ENCODE peak calls at places on chromosomes 13 and 19, in seven cellular contexts. V is brain microvascular endothelial cell, K is fibroblast of lung, L is H9, X is PC-3, D is heart left ventricle, H is breast epithelium. W is an unnamed sample.

GRCh38 chr13:36163303-36163702 is 32.1 kb upstream of the DCLK1 start:
- DNase-seq in X (no peak), D (no peak), L (no peak), H (no peak), V (no peak), K (no peak), W (no peak)

GRCh38 chr19:45767881-45768643 is 990 bp downstream of the SIX5 start:
- DNase-seq in L (peak; percentile 71), D (peak; percentile 74), V (peak; percentile 45), K (peak; percentile 69), X (peak; percentile 37), H (peak; percentile 74), W (peak; percentile 86)

GRCh38 chr13:97255515-97255999 is 33.4 kb downstream of the MBNL2 start:
- DNase-seq in K (peak; percentile 65), L (no peak), D (no peak), V (no peak), H (no peak), X (no peak), W (no peak)

GRCh38 chr19:28333909-28334308 is 879.0 kb downstream of the UQCRFS1 start:
- DNase-seq in D (no peak), K (no peak), L (no peak), X (no peak), V (no peak), H (no peak), W (no peak)

GRCh38 chr19:6071103-6071485 is 39.2 kb downstream of the RFX2 start:
- DNase-seq in L (no peak), V (no peak), H (no peak), X (peak; percentile 15), D (no peak), K (peak; percentile 73), W (peak; percentile 6)

GRCh38 chr13:31923134-31923763 is 108.3 kb upstream of the FRY start:
- DNase-seq in K (no peak), D (no peak), X (no peak), L (no peak), H (no peak), V (no peak), W (no peak)

GRCh38 chr13:94660695-94661324 is 51.5 kb downstream of the SOX21 start:
- DNase-seq in L (no peak), K (peak; percentile 51), H (no peak), D (no peak), V (peak; percentile 27), X (peak; percentile 51), W (no peak)

GRCh38 chr13:98264877-98265276 is 87.8 kb upstream of the RNF113B start:
- DNase-seq in H (no peak), X (no peak), K (no peak), V (no peak), D (no peak), L (no peak), W (no peak)

GRCh38 chr19:39778763-39779162 is at the start of gene LEUTX:
- DNase-seq in D (no peak), H (no peak), K (no peak), L (no peak), V (no peak), X (no peak), W (no peak)

GRCh38 chr19:17268754-17269153 is 1.5 kb downstream of the BABAM1 start:
- DNase-seq in L (no peak), V (no peak), D (no peak), X (no peak), H (no peak), K (no peak), W (no peak)

GRCh38 chr19:17264641-17264979 is at the start of gene USHBP1:
- DNase-seq in H (no peak), X (no peak), V (no peak), K (no peak), L (peak; percentile 88), D (peak; percentile 73), W (no peak)

GRCh38 chr19:17266589-17266974 is 661 bp upstream of the BABAM1 start:
- DNase-seq in L (no peak), K (no peak), X (no peak), H (no peak), D (no peak), V (no peak), W (no peak)

GRCh38 chr19:17266026-17266425 is 1.2 kb upstream of the BABAM1 start:
- DNase-seq in X (no peak), V (no peak), D (no peak), L (no peak), K (no peak), H (no peak), W (no peak)

DNA sequence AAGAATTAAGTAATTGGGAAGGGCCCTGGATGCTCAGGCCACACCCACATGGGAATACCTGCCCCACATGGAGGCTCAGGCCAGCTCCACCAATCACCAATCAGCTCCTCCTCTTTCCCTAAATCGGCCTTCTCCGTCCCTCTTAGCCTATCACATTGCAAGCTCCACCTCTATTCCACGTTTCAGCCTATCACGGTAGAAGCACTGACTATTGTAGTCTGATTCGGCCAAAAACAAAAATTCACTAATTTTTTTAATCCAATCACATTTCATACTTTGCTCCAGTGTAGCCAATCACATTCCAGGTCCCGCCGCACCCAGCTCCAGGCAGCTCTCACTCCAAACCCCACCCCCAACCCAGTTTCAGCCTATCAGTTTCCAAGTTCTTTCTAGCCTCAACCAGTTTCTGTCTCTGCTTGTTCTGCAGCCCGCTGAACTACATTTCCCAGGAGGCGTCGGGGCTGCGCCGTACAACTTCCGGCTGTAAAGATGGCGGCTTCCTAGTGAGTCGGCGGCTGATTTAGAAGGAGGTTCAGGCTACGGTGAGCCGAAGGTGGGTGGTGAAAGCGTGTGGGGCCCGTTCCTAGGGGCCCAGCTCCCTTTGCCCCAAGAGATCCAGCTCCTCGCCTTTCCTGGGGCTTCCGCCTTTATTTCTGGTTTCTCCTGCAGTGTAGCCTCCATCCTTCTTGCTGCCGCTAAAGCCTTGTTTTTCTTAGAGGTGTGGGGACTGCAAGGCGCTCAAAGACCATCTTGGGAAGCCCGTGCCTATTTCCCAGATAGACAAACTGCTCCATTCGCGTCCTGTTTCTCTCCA is at the start of gene BABAM1:
- DNase-seq in V (peak; percentile 100), D (peak; percentile 98), X (peak; percentile 99), K (peak; percentile 100), H (peak; percentile 89), L (peak; percentile 99), W (peak; percentile 97)
- TF ChIP-seq CTCF in V (no peak), D (no peak), X (no peak), K (no peak), H (peak; percentile 20), L (no peak), W (no peak)

GRCh38 chr13:50915562-50915961 is 6.0 kb downstream of the RNASEH2B start:
- DNase-seq in L (no peak), D (no peak), V (no peak), K (no peak), X (no peak), H (no peak), W (no peak)
- TF ChIP-seq CTCF in L (no peak), D (no peak), V (no peak), K (no peak), X (no peak), H (no peak), W (no peak)

GRCh38 chr13:85298387-85298924 is 500.8 kb downstream of the SLITRK6 start:
- DNase-seq in K (no peak), H (no peak), L (no peak), X (no peak), D (no peak), V (no peak), W (no peak)
- TF ChIP-seq CTCF in K (no peak), H (no peak), L (no peak), X (no peak), D (no peak), V (no peak), W (no peak)

GRCh38 chr19:30227661-30228112 is 144.5 kb upstream of the ZNF536 start:
- DNase-seq in V (peak; percentile 25), D (peak; percentile 63), L (peak; percentile 72), K (peak; percentile 40), X (peak; percentile 48), H (peak; percentile 66), W (no peak)
- TF ChIP-seq CTCF in V (peak; percentile 26), D (peak; percentile 73), L (peak; percentile 71), K (peak; percentile 15), X (peak; percentile 31), H (peak; percentile 56), W (peak; percentile 67)

GRCh38 chr19:13826652-13827235 is 31.5 kb downstream of the ZSWIM4 start:
- DNase-seq in L (no peak), X (no peak), H (no peak), K (no peak), D (no peak), V (no peak), W (no peak)

GRCh38 chr19:13823901-13824300 is 28.7 kb downstream of the ZSWIM4 start:
- DNase-seq in L (no peak), K (no peak), X (no peak), D (no peak), H (no peak), V (no peak), W (no peak)

GRCh38 chr19:13824703-13825102 is 29.5 kb downstream of the ZSWIM4 start:
- DNase-seq in H (no peak), D (no peak), X (no peak), L (no peak), K (no peak), V (no peak), W (no peak)

GRCh38 chr19:13827656-13828055 is 32.4 kb downstream of the ZSWIM4 start:
- DNase-seq in X (no peak), L (peak; percentile 84), V (no peak), D (no peak), K (no peak), H (no peak), W (no peak)

DNA sequence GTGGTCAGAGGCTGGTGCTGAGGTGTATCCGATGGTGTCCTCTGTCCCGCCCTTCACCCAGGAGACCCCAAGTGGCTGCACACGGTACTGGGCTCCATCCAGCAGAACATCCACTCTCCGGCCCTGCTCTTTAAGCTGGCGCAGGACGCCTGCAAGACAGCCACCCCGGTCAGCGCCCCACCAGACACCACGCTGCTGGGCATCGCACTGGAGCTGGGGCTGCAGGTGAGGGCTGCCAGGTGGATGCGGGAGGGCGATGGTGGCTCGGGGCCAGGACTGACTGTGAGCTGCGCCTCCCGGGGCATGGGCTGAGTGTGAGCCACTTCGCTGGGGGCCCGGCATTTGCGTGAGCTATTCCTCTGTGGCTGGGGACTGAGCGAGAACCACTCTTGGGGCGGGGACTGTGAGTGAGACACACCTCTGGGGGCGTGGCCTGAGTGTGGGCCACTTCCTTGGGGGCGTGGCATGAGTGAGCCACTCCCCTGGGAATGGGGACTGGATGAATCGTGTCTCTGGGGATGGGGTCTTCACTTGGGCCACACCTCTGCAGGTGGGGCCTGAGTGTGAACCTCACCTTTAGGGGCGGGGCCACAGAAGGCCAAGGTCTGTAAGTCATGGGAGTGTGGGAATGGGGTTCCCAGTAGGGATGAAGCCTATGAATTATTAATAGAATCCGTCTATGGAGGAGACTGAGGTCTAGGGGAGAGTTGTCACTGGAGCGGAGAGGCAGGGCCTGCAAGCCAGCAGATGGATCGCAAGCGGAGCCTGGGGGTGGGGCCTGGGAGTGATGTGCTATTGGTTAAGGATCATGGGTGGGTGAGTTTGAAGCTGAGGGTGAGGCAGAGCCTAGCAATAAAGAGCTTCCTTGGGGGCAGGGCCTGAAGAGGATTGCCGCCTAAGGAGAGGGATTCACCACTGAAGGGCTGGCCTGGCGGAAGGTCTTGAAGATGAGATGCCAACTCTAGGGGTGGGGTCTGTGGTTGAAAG is 30.5 kb downstream of the ZSWIM4 start:
- DNase-seq in H (no peak), K (no peak), X (peak; percentile 49), D (no peak), L (peak; percentile 93), V (no peak), W (peak; percentile 67)
- TF ChIP-seq CTCF in H (no peak), K (no peak), X (no peak), D (no peak), L (peak; percentile 49), V (peak; percentile 42), W (no peak)

GRCh38 chr19:33397536-33398360 is 24.2 kb downstream of the CEBPG start:
- DNase-seq in H (peak; percentile 39), L (peak; percentile 68), D (peak; percentile 28), K (no peak), V (no peak), X (no peak), W (peak; percentile 61)
- TF ChIP-seq CTCF in H (no peak), L (peak; percentile 66), D (peak; percentile 32), K (peak; percentile 31), V (peak; percentile 68), X (no peak), W (no peak)

W was measured in RWPE2.